ENCODE peak calls at places on chromosomes 12 and 14, in four cellular contexts. One of them, this sample, is unnamed.
A peak's percentile ranks its signal among the peaks of the same experiment; 100 is the strongest.

GRCh38 chr14:103705524-103706284 is 9.5 kb downstream of the XRCC3 start:
- DNase-seq in MM.1S: no peak
- DNase-seq in left lung: peak; percentile 68
- DNase-seq in PC-3: no peak
- DNase-seq in this sample: peak; percentile 24

GRCh38 chr12:52049688-52050087 is 1.6 kb upstream of the NR4A1 start:
- DNase-seq in MM.1S: peak; percentile 2
- DNase-seq in left lung: no peak
- DNase-seq in PC-3: no peak
- DNase-seq in this sample: no peak

GRCh38 chr12:113422030-113422900 is at the start of gene SDSL:
- DNase-seq in MM.1S: peak; percentile 64
- DNase-seq in left lung: peak; percentile 88
- DNase-seq in PC-3: peak; percentile 96
- DNase-seq in this sample: peak; percentile 42

GRCh38 chr12:29133680-29134079 is 15.4 kb upstream of the FAR2 start:
- DNase-seq in MM.1S: no peak
- DNase-seq in left lung: no peak
- DNase-seq in PC-3: no peak
- DNase-seq in this sample: no peak

GRCh38 chr14:39431416-39432178 is 636 bp downstream of the FBXO33 start:
- DNase-seq in MM.1S: peak; percentile 20
- DNase-seq in left lung: peak; percentile 89
- DNase-seq in PC-3: peak; percentile 40
- DNase-seq in this sample: peak; percentile 31

GRCh38 chr12:93943766-93944165 is 204.6 kb upstream of the PLXNC1 start:
- DNase-seq in MM.1S: no peak
- DNase-seq in left lung: no peak
- DNase-seq in PC-3: peak; percentile 51
- DNase-seq in this sample: no peak

GRCh38 chr14:104639889-104640548 is 35.4 kb upstream of the TMEM179 start:
- DNase-seq in MM.1S: peak; percentile 9
- DNase-seq in left lung: peak; percentile 82
- DNase-seq in PC-3: peak; percentile 73
- DNase-seq in this sample: peak; percentile 57

GRCh38 chr14:50542941-50543418 is 10.6 kb upstream of the MAP4K5 start:
- DNase-seq in MM.1S: peak; percentile 47
- DNase-seq in left lung: no peak
- DNase-seq in PC-3: peak; percentile 87
- DNase-seq in this sample: no peak

GRCh38 chr14:69214376-69214775 is 23.1 kb downstream of the EXD2 start:
- DNase-seq in MM.1S: no peak
- DNase-seq in left lung: no peak
- DNase-seq in PC-3: peak; percentile 31
- DNase-seq in this sample: no peak

GRCh38 chr12:108151505-108152178 is 22.6 kb downstream of the WSCD2 start:
- DNase-seq in MM.1S: no peak
- DNase-seq in left lung: no peak
- DNase-seq in PC-3: no peak
- DNase-seq in this sample: no peak

GRCh38 chr14:54814076-54814475 is 88.5 kb downstream of the GCH1 start:
- DNase-seq in MM.1S: no peak
- DNase-seq in left lung: no peak
- DNase-seq in PC-3: peak; percentile 53
- DNase-seq in this sample: no peak

GRCh38 chr12:30975581-30975980 is 49.0 kb downstream of the TSPAN11 start:
- DNase-seq in MM.1S: no peak
- DNase-seq in left lung: no peak
- DNase-seq in PC-3: peak; percentile 51
- DNase-seq in this sample: no peak

GRCh38 chr14:62957562-62957961 is 87.7 kb downstream of the KCNH5 start:
- DNase-seq in MM.1S: no peak
- DNase-seq in left lung: no peak
- DNase-seq in PC-3: peak; percentile 89
- DNase-seq in this sample: no peak

GRCh38 chr14:37443461-37443860 is 151.6 kb downstream of the FOXA1 start:
- DNase-seq in MM.1S: no peak
- DNase-seq in left lung: no peak
- DNase-seq in PC-3: no peak
- DNase-seq in this sample: no peak

GRCh38 chr12:28872654-28873268 is 276.3 kb upstream of the FAR2 start:
- DNase-seq in MM.1S: peak; percentile 65
- DNase-seq in left lung: no peak
- DNase-seq in PC-3: peak; percentile 100
- DNase-seq in this sample: no peak

GRCh38 chr12:16359512-16360491 is 12.4 kb downstream of the MGST1 start:
- DNase-seq in MM.1S: peak; percentile 61
- DNase-seq in left lung: peak; percentile 86
- DNase-seq in PC-3: peak; percentile 62
- DNase-seq in this sample: peak; percentile 46

GRCh38 chr14:104714681-104715080 is 9.3 kb upstream of the ADSS1 start:
- DNase-seq in MM.1S: no peak
- DNase-seq in left lung: no peak
- DNase-seq in PC-3: no peak
- DNase-seq in this sample: no peak

GRCh38 chr12:69936214-69936731 is 111.2 kb downstream of the MYRFL start:
- DNase-seq in MM.1S: no peak
- DNase-seq in left lung: no peak
- DNase-seq in PC-3: peak; percentile 58
- DNase-seq in this sample: no peak

GRCh38 chr12:94180558-94181296 is 32.4 kb downstream of the PLXNC1 start:
- DNase-seq in MM.1S: no peak
- DNase-seq in left lung: no peak
- DNase-seq in PC-3: peak; percentile 86
- DNase-seq in this sample: no peak

GRCh38 chr14:38404616-38405015 is 148.7 kb upstream of the CLEC14A start:
- DNase-seq in MM.1S: no peak
- DNase-seq in left lung: no peak
- DNase-seq in PC-3: peak; percentile 16
- DNase-seq in this sample: no peak

GRCh38 chr12:87136330-87136976 is 880.3 kb upstream of the MGAT4C start:
- DNase-seq in MM.1S: peak; percentile 37
- DNase-seq in left lung: no peak
- DNase-seq in PC-3: peak; percentile 40
- DNase-seq in this sample: no peak

GRCh38 chr14:63394856-63395255 is 76.1 kb upstream of the GPHB5 start:
- DNase-seq in MM.1S: no peak
- DNase-seq in left lung: no peak
- DNase-seq in PC-3: no peak
- DNase-seq in this sample: no peak

GRCh38 chr12:1803736-1804135 is 16.6 kb upstream of the LRTM2 start:
- DNase-seq in MM.1S: no peak
- DNase-seq in left lung: peak; percentile 20
- DNase-seq in PC-3: no peak
- DNase-seq in this sample: no peak

GRCh38 chr12:105598032-105598431 is 267.5 kb downstream of the C12orf75 start:
- DNase-seq in MM.1S: no peak
- DNase-seq in left lung: no peak
- DNase-seq in PC-3: no peak
- DNase-seq in this sample: no peak

GRCh38 chr14:89185919-89186849 is 230.8 kb downstream of the FOXN3 start:
- DNase-seq in MM.1S: no peak
- DNase-seq in left lung: no peak
- DNase-seq in PC-3: peak; percentile 97
- DNase-seq in this sample: no peak

GRCh38 chr12:108823804-108824203 is 33.6 kb downstream of the SSH1 start:
- DNase-seq in MM.1S: no peak
- DNase-seq in left lung: no peak
- DNase-seq in PC-3: no peak
- DNase-seq in this sample: no peak

GRCh38 chr12:117470804-117471203 is 109.4 kb upstream of the NOS1 start:
- DNase-seq in MM.1S: no peak
- DNase-seq in left lung: no peak
- DNase-seq in PC-3: peak; percentile 46
- DNase-seq in this sample: no peak

GRCh38 chr12:51333536-51333935 is 9.6 kb upstream of the BIN2 start:
- DNase-seq in MM.1S: no peak
- DNase-seq in left lung: no peak
- DNase-seq in PC-3: no peak
- DNase-seq in this sample: no peak

DNA sequence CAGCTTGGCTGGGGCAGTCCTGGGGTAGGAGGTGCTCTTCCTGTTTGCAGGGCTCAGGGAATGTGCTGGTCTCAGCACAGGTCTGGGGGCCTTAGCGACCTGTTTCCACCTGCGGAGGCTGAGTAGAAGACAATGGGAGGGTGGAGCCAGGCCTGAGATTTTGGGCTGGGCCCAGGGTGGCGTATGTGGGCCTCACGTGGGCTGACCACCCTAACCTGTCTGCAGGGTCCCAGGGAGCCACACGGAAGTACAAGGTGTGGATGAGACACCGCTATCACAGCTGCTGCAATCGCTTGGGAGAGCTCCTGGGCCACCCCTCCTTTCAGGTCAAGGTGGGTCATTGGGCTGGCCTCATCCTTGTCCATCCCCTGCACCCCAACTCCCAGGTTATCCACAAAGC is 1.1 kb downstream of the NOC4L start:
- DNase-seq in MM.1S: no peak
- DNase-seq in left lung: peak; percentile 31
- DNase-seq in PC-3: no peak
- DNase-seq in this sample: no peak
- H3K36me3 ChIP-seq in MM.1S: no peaks in the 10 kb centered on the region
- H3K36me3 ChIP-seq in left lung: no peaks in the 10 kb centered on the region
- H3K36me3 ChIP-seq in PC-3: peaks cover 36% of the 10 kb centered on the region
- H3K36me3 ChIP-seq in this sample: peaks cover 34% of the 10 kb centered on the region

DNA sequence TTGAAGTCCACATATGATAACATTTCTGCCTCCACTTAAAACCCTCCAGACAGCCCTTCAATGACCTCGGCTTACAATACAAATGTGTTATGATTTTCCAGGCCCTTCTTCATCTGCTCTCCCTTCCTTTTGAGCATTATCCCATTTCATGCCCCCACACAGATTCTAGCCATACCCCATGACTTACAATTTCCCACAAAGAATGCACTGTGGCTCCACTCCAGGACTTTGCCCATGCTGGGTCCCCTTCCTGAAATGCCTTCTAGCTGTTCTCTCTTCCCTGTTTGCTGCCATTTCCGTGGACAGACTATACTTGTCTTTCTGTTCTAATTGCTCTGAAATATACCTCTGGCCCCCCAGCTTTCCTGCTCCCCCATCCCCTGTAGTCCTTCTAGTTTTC is 963.2 kb downstream of the DIO2 start:
- DNase-seq in MM.1S: no peak
- DNase-seq in left lung: no peak
- DNase-seq in PC-3: no peak
- DNase-seq in this sample: no peak
- H3K4me1 ChIP-seq in MM.1S: no peaks in the 10 kb centered on the region
- H3K4me1 ChIP-seq in left lung: no peaks in the 10 kb centered on the region
- H3K4me1 ChIP-seq in PC-3: no peaks in the 10 kb centered on the region
- H3K4me1 ChIP-seq in this sample: no peaks in the 10 kb centered on the region

GRCh38 chr12:120711411-120711810 is 1.2 kb downstream of the UNC119B start:
- DNase-seq in MM.1S: no peak
- DNase-seq in left lung: no peak
- DNase-seq in PC-3: no peak
- DNase-seq in this sample: no peak
- H3K4me3 ChIP-seq in MM.1S: peak overlapping the region; percentile 68
- H3K4me3 ChIP-seq in left lung: peak overlapping the region; percentile 88
- H3K4me3 ChIP-seq in PC-3: peak overlapping the region; percentile 83
- H3K4me3 ChIP-seq in this sample: peak overlapping the region; percentile 76

GRCh38 chr14:102348376-102348775 is 14.3 kb downstream of the CINP start:
- DNase-seq in MM.1S: no peak
- DNase-seq in left lung: no peak
- DNase-seq in PC-3: no peak
- DNase-seq in this sample: no peak
- H3K36me3 ChIP-seq in MM.1S: no peaks in the 10 kb centered on the region
- H3K36me3 ChIP-seq in left lung: peaks cover 3% of the 10 kb centered on the region
- H3K36me3 ChIP-seq in PC-3: peaks cover 29% of the 10 kb centered on the region
- H3K36me3 ChIP-seq in this sample: peaks cover 85% of the 10 kb centered on the region

GRCh38 chr12:46223047-46223446 is 45.8 kb downstream of the SLC38A1 start:
- DNase-seq in MM.1S: no peak
- DNase-seq in left lung: no peak
- DNase-seq in PC-3: no peak
- DNase-seq in this sample: no peak

GRCh38 chr12:46219147-46219891 is 49.5 kb downstream of the SLC38A1 start:
- DNase-seq in MM.1S: no peak
- DNase-seq in left lung: no peak
- DNase-seq in PC-3: no peak
- DNase-seq in this sample: no peak

GRCh38 chr12:46222642-46223041 is 46.2 kb downstream of the SLC38A1 start:
- DNase-seq in MM.1S: no peak
- DNase-seq in left lung: no peak
- DNase-seq in PC-3: no peak
- DNase-seq in this sample: no peak

GRCh38 chr12:46219892-46220655 is 48.8 kb downstream of the SLC38A1 start:
- DNase-seq in MM.1S: no peak
- DNase-seq in left lung: no peak
- DNase-seq in PC-3: peak; percentile 89
- DNase-seq in this sample: no peak

DNA sequence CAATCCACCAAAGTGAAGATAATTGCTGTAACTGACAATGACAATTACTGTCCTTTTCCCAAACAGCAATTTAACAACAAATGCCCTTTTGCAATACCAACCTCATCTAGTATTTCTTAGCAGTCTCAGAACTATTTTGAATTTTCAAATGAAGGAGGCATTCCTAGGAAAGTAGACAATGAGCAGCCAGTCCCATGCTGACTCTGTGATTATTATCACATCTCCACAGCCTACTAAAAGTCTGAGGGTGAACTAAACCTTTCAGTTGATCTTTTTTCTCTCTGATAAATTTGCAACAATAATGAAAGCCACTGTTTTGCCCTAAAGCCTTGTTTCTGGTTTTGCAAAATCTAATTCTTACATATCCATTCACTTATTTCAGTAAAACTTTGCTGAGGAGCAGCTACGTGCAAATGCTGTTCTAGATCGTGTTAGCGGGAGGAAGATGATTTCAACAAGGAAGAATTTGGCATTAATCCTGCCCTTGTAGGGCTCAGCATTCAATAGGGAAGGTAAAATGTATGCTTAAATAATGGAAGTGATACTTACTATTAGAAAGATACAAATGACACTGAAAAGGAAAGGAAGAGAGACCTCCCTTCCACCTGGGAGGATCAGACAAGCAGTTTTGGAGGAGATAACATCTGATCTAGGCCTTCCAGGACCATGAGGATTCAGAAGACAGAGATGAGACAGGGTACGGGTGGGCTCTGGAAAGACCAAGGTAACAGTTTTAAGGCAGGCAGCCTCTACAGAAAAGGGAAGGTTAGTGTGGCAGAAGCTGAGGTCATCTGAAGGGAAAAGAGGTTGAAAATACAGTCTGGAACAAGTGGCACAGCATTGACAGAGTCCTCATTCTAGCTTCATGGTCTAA is 47.4 kb downstream of the SLC38A1 start:
- DNase-seq in MM.1S: no peak
- DNase-seq in left lung: no peak
- DNase-seq in PC-3: peak; percentile 27
- DNase-seq in this sample: no peak
- H3K4me1 ChIP-seq in MM.1S: peaks cover 59% of the 10 kb centered on the region
- H3K4me1 ChIP-seq in left lung: peaks cover 73% of the 10 kb centered on the region
- H3K4me1 ChIP-seq in PC-3: peaks cover 43% of the 10 kb centered on the region
- H3K4me1 ChIP-seq in this sample: peaks cover 70% of the 10 kb centered on the region

DNA sequence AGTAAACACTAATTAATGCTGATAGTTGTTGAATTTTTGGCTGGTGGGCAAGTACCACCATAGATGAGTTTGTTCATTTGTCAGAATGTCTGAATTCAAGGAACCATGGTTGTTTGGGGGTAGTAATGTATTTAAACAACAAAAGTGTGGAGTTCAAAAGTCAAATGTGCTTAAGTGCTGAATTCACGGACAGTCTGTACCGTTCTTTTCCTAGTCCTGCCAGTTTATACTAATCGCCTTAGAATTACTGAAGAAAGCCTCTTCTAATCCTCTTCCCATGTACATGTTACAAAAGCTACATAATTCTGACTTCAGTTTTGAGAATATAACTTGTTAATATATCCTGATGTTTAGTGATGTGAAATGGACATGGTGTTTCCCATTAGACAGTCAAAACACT is 2.7 kb downstream of the NAA25 start:
- DNase-seq in MM.1S: no peak
- DNase-seq in left lung: no peak
- DNase-seq in PC-3: no peak
- DNase-seq in this sample: no peak
- H3K4me3 ChIP-seq in MM.1S: no peak overlapping the region
- H3K4me3 ChIP-seq in left lung: no peak overlapping the region
- H3K4me3 ChIP-seq in PC-3: peak overlapping the region; percentile 2
- H3K4me3 ChIP-seq in this sample: no peak overlapping the region